ENCODE peak calls at places on chromosome 6, in seven cellular contexts. I is activated CD8-positive, alpha-beta T cell treated with anti-CD3 and anti-CD28 coated beads, Interleukin-2, amount 10 ng/mL, durations not matched to agents 7 days and 5 days; Z is GM20000; K is activated T-helper 1 cell treated with anti-CD3 and anti-CD28 coated beads, Interleukin-12 subunit alpha, Interleukin-12 subunit beta, Interleukin-2, Interleukin-4 antibody, amounts not matched to agents 30 ng/mL and 10 ng/mL and 1 ng/mL, durations not matched to agents 14 hours and 24 hours and 36 hours; E is cardiac fibroblast; Y is hypothalamus; S is HTR-8/SVneo. H is an unnamed sample.

GRCh38 chr6:97147421-97147820 is 135.6 kb downstream of the MMS22L start:
- DNase-seq in I (no peak), Z (no peak), K (no peak), E (no peak), Y (no peak), S (no peak), H (no peak)

GRCh38 chr6:73965408-73966145 is 269.6 kb downstream of the CD109 start:
- DNase-seq in I (no peak), Z (no peak), K (no peak), E (no peak), Y (no peak), S (no peak), H (no peak)

GRCh38 chr6:119333063-119333609 is 16.4 kb downstream of the MAN1A1 start:
- DNase-seq in I (no peak), Z (no peak), K (no peak), E (no peak), Y (no peak), S (no peak), H (no peak)

GRCh38 chr6:6225885-6226284 is 94.6 kb downstream of the F13A1 start:
- DNase-seq in I (no peak), Z (no peak), K (no peak), E (no peak), Y (no peak), S (no peak), H (no peak)

GRCh38 chr6:24307881-24308280 is 50.0 kb downstream of the DCDC2 start:
- DNase-seq in I (no peak), Z (no peak), K (no peak), E (peak; percentile 44), Y (no peak), S (peak; percentile 10), H (no peak)

GRCh38 chr6:141467881-141468280 is 664.8 kb upstream of the GJE1 start:
- DNase-seq in I (no peak), Z (no peak), K (no peak), E (peak; percentile 50), Y (no peak), S (no peak), H (no peak)

GRCh38 chr6:24517659-24518538 is 23.1 kb downstream of the ALDH5A1 start:
- DNase-seq in I (no peak), Z (peak; percentile 54), K (no peak), E (no peak), Y (no peak), S (no peak), H (no peak)

GRCh38 chr6:13302291-13302690 is 26.0 kb downstream of the TBC1D7 start:
- DNase-seq in I (peak; percentile 15), Z (no peak), K (no peak), E (no peak), Y (peak; percentile 80), S (no peak), H (no peak)

GRCh38 chr6:22042713-22043112 is 254.1 kb downstream of the PRL start:
- DNase-seq in I (no peak), Z (no peak), K (no peak), E (peak; percentile 15), Y (no peak), S (no peak), H (no peak)

GRCh38 chr6:133587396-133587795 is 301.5 kb upstream of the TCF21 start:
- DNase-seq in I (no peak), Z (no peak), K (no peak), E (no peak), Y (no peak), S (no peak), H (no peak)

GRCh38 chr6:12101048-12101447 is 88.9 kb downstream of the HIVEP1 start:
- DNase-seq in I (no peak), Z (no peak), K (no peak), E (no peak), Y (no peak), S (no peak), H (no peak)

GRCh38 chr6:13013681-13014550 is 297.3 kb downstream of the PHACTR1 start:
- DNase-seq in I (no peak), Z (peak; percentile 39), K (no peak), E (peak; percentile 20), Y (peak; percentile 40), S (no peak), H (no peak)

GRCh38 chr6:14366880-14367279 is 249.3 kb downstream of the CD83 start:
- DNase-seq in I (no peak), Z (no peak), K (no peak), E (no peak), Y (no peak), S (no peak), H (no peak)

GRCh38 chr6:162711376-162711775 is 16.2 kb downstream of the PRKN start:
- DNase-seq in I (no peak), Z (no peak), K (no peak), E (no peak), Y (no peak), S (no peak), H (no peak)

GRCh38 chr6:116842374-116842947 is 13.6 kb upstream of the GPRC6A start:
- DNase-seq in I (no peak), Z (no peak), K (no peak), E (no peak), Y (no peak), S (no peak), H (no peak)

GRCh38 chr6:96760153-96760687 is 77.1 kb downstream of the GPR63 start:
- DNase-seq in I (no peak), Z (no peak), K (no peak), E (no peak), Y (peak; percentile 5), S (no peak), H (no peak)

GRCh38 chr6:151807513-151808330 is at the start of gene ESR1:
- DNase-seq in I (no peak), Z (peak; percentile 35), K (no peak), E (peak; percentile 29), Y (no peak), S (no peak), H (no peak)

GRCh38 chr6:107264357-107264831 is 149.1 kb upstream of the BEND3 start:
- DNase-seq in I (no peak), Z (no peak), K (no peak), E (peak; percentile 88), Y (no peak), S (peak; percentile 51), H (no peak)

GRCh38 chr6:96116674-96117073 is 100.9 kb downstream of the FUT9 start:
- DNase-seq in I (peak; percentile 27), Z (peak; percentile 2), K (no peak), E (no peak), Y (no peak), S (no peak), H (no peak)

GRCh38 chr6:75893776-75894152 is 144.7 kb downstream of the MYO6 start:
- DNase-seq in I (no peak), Z (no peak), K (no peak), E (no peak), Y (no peak), S (no peak), H (no peak)

GRCh38 chr6:12472601-12473038 is 182.5 kb downstream of the EDN1 start:
- DNase-seq in I (no peak), Z (no peak), K (no peak), E (peak; percentile 76), Y (no peak), S (no peak), H (no peak)

GRCh38 chr6:90375681-90376439 is 79.2 kb upstream of the BACH2 start:
- DNase-seq in I (no peak), Z (no peak), K (no peak), E (peak; percentile 54), Y (no peak), S (no peak), H (no peak)

GRCh38 chr6:48150701-48151100 is 39.7 kb upstream of the PTCHD4 start:
- DNase-seq in I (no peak), Z (no peak), K (no peak), E (no peak), Y (no peak), S (no peak), H (no peak)

GRCh38 chr6:149962461-149963211 is 1.1 kb upstream of the ULBP1 start:
- DNase-seq in I (no peak), Z (no peak), K (no peak), E (no peak), Y (no peak), S (no peak), H (no peak)

GRCh38 chr6:4352731-4353130 is 217.4 kb upstream of the ECI2 start:
- DNase-seq in I (peak; percentile 5), Z (no peak), K (no peak), E (no peak), Y (peak; percentile 8), S (no peak), H (no peak)

GRCh38 chr6:21914121-21914973 is 320.8 kb downstream of the SOX4 start:
- DNase-seq in I (peak; percentile 22), Z (peak; percentile 11), K (peak; percentile 8), E (peak; percentile 34), Y (no peak), S (no peak), H (peak; percentile 15)

GRCh38 chr6:125866433-125866832 is 75.7 kb downstream of the NCOA7 start:
- DNase-seq in I (no peak), Z (no peak), K (no peak), E (no peak), Y (no peak), S (no peak), H (no peak)

GRCh38 chr6:1230689-1231605 is 81.0 kb upstream of the FOXQ1 start:
- DNase-seq in I (no peak), Z (no peak), K (no peak), E (no peak), Y (no peak), S (no peak), H (no peak)

GRCh38 chr6:140281236-140281635 is 906.8 kb upstream of the CITED2 start:
- DNase-seq in I (no peak), Z (no peak), K (no peak), E (no peak), Y (no peak), S (no peak), H (no peak)

GRCh38 chr6:97958143-97958542 is 675.1 kb upstream of the MMS22L start:
- DNase-seq in I (no peak), Z (no peak), K (no peak), E (no peak), Y (no peak), S (no peak), H (no peak)

GRCh38 chr6:138592698-138593097 is 93.4 kb upstream of the NHSL1 start:
- DNase-seq in I (no peak), Z (no peak), K (no peak), E (no peak), Y (no peak), S (no peak), H (no peak)

H was measured in stimulated activated CD8-positive, alpha-beta memory T cell treated with anti-CD3 and anti-CD28 coated beads, Interleukin-7, amount 100 ng/mL, for 24 hours.